ENCODE peak calls at places on chromosome 10, in four cellular contexts. K is upper lobe of right lung, F is Calu3, O is pancreas. N is an unnamed sample.

GRCh38 chr10:60456053-60456452 is 66.4 kb upstream of the ANK3 start:
- DNase-seq in K (no peak), O (no peak), F (no peak), N (no peak)

GRCh38 chr10:71125749-71126107 is 86.6 kb upstream of the UNC5B start:
- DNase-seq in O (no peak), K (no peak), F (no peak), N (no peak)

GRCh38 chr10:18861382-18861781 is 187.2 kb upstream of the MALRD1 start:
- DNase-seq in K (no peak), F (no peak), O (no peak), N (no peak)

GRCh38 chr10:13421382-13421917 is 73.4 kb upstream of the SEPHS1 start:
- DNase-seq in O (no peak), K (no peak), F (no peak), N (no peak)

GRCh38 chr10:121112618-121113384 is 261.6 kb downstream of the WDR11 start:
- DNase-seq in O (no peak), F (peak), K (no peak), N (no peak)

GRCh38 chr10:116626815-116627214 is 6.1 kb downstream of the PNLIPRP2 start:
- DNase-seq in O (peak), F (no peak), K (no peak), N (no peak)

GRCh38 chr10:129525408-129525807 is 58.4 kb downstream of the MGMT start:
- DNase-seq in O (no peak), K (no peak), F (no peak), N (no peak)

GRCh38 chr10:79221110-79222051 is 125.9 kb upstream of the PPIF start:
- DNase-seq in K (peak), F (no peak), O (peak), N (peak)

GRCh38 chr10:24701447-24701846 is 22.2 kb downstream of the ARHGAP21 start:
- DNase-seq in F (no peak), O (no peak), K (no peak), N (no peak)

GRCh38 chr10:15169555-15170407 is 1.3 kb upstream of the NMT2 start:
- DNase-seq in O (no peak), F (no peak), K (no peak), N (no peak)

GRCh38 chr10:29102233-29102632 is 186.6 kb upstream of the LYZL1 start:
- DNase-seq in K (no peak), F (peak), O (no peak), N (no peak)

GRCh38 chr10:62852961-62853702 is 37.0 kb upstream of the EGR2 start:
- DNase-seq in O (no peak), F (no peak), K (no peak), N (no peak)

GRCh38 chr10:130453721-130454542 is 317.7 kb downstream of the GLRX3 start:
- DNase-seq in F (no peak), O (no peak), K (no peak), N (no peak)

GRCh38 chr10:11197266-11197712 is 179.6 kb downstream of the CELF2 start:
- DNase-seq in K (peak), O (no peak), F (no peak), N (no peak)

DNA sequence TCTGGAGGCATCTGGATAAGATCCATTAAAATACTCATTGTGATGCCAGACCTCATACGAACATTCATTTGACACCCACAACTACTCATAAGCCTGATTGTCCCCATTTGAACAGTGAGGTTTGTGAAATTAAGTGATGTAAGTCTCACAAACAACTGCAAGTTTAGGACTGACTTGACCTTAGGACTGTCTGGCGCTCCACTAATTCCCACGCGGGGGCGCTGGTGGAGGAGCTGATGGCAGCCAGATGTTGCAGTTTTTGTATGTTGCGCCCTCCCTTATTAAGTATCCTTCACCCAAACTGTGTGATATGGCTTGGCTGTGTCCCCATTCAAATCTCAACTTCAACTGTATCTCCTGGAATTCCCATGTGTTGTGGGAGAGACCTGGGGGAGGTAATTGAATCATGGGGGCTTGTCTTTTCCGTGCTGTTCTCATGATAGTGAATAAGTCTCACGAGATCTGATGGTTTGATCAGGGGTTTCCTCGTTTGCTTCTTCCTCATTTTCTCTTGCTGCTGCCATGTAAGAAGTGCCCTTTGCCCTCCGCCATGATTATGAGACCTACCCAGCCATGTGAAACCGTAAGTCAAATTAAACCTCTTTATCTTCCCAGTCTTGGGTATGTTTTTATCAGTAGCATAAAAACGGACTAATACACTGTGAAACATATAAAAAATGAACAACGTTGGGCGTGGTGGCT is 20.3 kb upstream of the TIAL1 start:
- DNase-seq in O (no peak), K (no peak), F (no peak), N (peak)
- TF ChIP-seq CTCF in O (no peak), K (peak), F (no peak), N (peak)

DNA sequence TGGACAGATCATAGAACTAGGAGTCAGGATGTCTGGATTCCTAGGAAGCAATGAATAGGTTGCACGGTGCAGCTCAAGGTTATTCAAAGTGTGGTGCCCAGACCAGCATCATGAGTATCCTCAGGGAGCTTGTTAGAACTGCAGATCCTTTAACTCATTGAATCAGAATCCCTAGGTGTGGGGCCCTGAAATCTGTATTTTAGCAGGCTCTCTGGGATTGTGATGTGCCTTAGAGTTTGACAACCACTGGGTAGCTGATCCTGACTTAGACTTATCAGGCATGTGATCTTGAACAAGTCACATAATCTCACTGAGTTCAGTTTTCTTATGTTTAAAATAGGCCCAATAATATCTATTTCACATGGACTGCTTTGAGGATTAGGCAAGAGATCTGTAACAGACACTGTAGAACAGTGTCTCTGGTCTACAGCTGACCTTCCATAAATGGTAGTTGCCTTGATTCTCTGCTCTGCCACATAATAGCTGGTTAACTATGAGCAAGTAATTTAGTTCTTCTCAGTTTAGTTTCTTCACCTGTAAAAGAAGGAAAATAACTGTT is 46.4 kb upstream of the ATRNL1 start:
- DNase-seq in F (no peak), K (no peak), O (no peak), N (no peak)
- TF ChIP-seq CTCF in F (no peak), K (no peak), O (no peak), N (no peak)

GRCh38 chr10:132904169-132904813 is 38.1 kb downstream of the CFAP46 start:
- DNase-seq in O (peak), F (peak), K (peak), N (peak)
- TF ChIP-seq CTCF in O (peak), F (peak), K (peak), N (peak)

DNA sequence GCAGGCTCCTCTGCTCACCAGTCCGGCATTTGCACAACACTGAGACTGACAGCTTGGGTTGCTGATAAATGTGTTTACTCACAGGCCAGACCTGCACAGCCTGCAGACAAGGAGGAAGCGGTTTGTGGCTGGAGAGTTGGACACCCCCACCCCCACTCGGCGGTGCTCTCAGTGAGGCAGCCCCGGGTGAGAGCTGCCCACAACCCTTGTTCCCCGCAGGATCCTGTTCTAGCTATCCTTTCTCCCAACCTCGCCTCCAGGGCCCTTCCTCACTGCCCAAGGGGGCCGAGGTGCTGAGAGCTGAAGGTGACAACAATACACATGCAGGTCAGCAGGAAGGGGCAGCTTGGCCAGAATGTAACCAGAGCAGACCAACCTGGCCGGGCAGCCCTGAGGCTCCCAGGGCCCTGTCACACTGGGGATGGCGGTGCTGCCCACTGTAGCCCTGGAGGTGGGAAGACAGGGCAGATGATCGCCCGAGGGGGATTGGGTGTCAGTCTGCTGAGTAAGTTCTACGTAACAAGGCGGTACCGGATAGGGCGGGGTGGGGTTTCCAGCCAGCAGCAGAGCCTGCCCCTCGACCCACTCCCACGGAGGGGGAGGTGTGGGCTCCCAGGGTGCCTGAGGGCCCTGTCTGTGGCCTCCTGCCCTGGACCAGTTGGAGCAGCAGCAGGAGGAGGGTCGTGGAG is 2.1 kb upstream of the ADAM8 start:
- DNase-seq in O (peak), K (peak), F (peak), N (no peak)
- TF ChIP-seq CTCF in O (no peak), K (no peak), F (no peak), N (no peak)

DNA sequence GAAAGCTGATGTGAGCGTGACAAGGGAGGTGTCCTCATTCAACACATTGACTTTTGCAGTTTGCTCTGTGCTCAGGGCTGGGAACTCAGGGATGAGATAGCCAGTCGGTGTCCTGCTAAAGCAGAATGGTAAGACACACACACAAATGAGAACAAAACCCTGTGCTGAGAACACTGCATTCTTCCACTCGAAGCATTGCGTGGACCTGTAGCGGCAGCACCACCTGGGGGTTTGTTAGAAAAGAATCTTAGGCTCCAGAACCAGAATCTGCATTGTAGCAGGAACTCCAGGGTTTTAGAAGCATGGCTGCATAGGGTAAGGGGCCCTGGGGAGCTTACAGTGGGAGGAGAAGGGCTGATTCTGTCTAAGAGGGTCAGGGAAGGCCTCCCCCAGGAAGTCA is 21.5 kb upstream of the OGDHL start:
- DNase-seq in O (no peak), F (no peak), K (no peak), N (no peak)
- TF ChIP-seq CTCF in O (no peak), F (no peak), K (no peak), N (no peak)

GRCh38 chr10:132460071-132460470 is 63.1 kb downstream of the PWWP2B start:
- DNase-seq in O (peak), F (no peak), K (no peak), N (peak)

GRCh38 chr10:132458071-132458594 is 61.1 kb downstream of the PWWP2B start:
- DNase-seq in F (no peak), O (peak), K (no peak), N (peak)

GRCh38 chr10:132457328-132458070 is 60.5 kb downstream of the PWWP2B start:
- DNase-seq in F (no peak), O (peak), K (no peak), N (peak)

GRCh38 chr10:132459252-132460028 is 62.4 kb downstream of the PWWP2B start:
- DNase-seq in K (no peak), F (no peak), O (peak), N (peak)

DNA sequence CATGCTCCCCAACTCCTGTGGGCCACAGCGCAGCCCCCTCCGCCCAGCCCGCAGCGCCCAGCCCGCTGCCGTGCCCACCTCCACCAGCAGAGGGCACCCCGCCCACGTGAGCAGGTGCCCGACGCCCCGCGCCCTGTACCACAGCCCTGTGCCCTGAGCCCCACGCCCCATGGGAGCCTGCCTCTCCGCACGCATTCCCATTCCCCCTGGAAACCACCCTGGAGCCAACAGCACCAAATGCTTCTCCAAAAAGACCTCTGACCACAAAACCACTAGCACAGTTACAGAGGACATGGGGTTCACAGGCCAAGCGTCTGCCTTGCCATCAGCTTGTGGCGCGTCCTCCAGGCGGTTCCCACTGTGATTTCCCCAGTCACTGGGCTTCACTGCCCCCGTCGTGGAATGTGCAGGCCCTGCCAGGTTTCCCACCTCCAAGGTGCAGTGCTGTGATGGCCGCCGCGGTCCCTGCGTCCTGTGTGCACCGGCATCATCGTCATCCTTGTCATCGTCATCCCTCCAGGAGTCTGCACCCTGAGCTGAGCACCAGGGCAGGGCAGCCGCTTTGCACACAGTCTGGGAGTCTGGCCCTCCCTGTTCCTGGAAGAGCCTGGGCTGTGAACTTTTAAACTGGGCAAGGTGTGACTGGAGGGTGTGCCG is 61.7 kb downstream of the PWWP2B start:
- DNase-seq in K (peak), O (peak), F (peak), N (peak)
- TF ChIP-seq CTCF in K (peak), O (peak), F (peak), N (peak)

DNA sequence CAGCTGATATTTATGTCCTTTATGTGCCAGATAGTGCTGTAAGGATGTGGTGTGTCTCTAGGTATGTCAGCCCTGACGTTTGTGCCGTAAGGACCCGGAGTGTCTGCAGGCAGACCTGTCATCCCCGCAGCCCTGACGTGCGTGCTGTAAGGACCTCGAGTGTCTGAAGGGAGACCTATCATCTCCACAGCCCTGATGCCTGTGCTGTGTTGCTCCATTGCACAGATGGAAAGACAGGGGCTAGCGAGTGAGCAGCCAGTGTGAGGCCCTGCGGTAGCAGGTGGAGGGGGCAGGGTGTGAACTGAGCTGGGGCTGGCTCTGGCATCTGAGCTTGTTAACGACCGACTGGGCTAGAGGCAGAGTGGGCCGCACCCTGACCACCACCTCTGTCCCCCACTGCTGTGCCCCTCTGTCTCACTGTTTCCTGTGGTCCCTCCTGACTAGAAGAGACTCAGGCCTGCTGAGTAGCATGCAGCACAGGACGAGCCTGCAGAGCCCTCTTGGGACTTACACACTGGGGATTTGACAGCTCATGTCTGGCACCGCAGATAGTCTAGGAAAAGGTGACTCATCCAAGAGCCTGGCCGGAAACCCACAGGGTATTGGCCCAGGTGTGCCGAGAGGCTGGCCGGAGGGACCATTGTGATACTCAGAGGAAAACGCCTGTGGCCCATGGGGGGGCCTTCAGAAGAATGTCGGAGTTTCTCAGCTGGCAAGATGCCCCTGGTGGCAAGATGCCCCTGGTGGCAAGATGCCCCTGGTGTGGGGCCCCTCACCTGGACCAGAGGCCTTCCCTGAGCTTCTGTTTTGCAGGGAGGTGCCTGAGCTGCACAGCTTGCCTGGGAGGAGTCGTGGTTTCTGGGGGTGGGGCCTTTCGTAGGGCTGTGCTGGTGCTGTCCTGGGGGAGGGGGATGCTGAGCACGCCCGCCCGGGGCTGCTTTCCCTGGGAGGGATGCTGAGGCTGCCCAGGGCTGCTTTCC is 34.3 kb downstream of the INPP5A start:
- DNase-seq in F (peak), K (no peak), O (peak), N (peak)
- TF ChIP-seq CTCF in F (no peak), K (no peak), O (no peak), N (no peak)